ENCODE peak calls at places on chromosomes 13 and 19, in eight cellular contexts. O is activated CD4-positive, alpha-beta T cell treated with anti-CD3 and anti-CD28 coated beads for 48 hours; X is thyroid gland; W is EL; N is activated T-cell treated with anti-CD3 and anti-CD28 coated beads, Interleukin-2, amount 50 U/mL, for 24 hours; J is stimulated activated CD4-positive, alpha-beta T cell treated with anti-CD3 and anti-CD28 coated beads, Interleukin-4, amount 100 ng/mL, for 48 hours; Y is fibroblast of the conjunctiva; D is activated naive CD8-positive, alpha-beta T cell treated with anti-CD3 and anti-CD28 coated beads for 36 hours. E is an unnamed sample.

GRCh38 chr19:9523885-9524474 is 14.5 kb downstream of the ZNF426 start:
- DNase-seq in O (no peak), X (no peak), W (no peak), N (no peak), J (no peak), Y (no peak), D (no peak), E (no peak)

GRCh38 chr19:2039959-2040646 is 10.9 kb downstream of the MKNK2 start:
- DNase-seq in O (no peak), X (peak), W (no peak), N (no peak), J (no peak), Y (no peak), D (no peak), E (no peak)

GRCh38 chr19:55461974-55462628 is 659 bp upstream of the ISOC2 start:
- DNase-seq in O (no peak), X (no peak), W (peak), N (no peak), J (no peak), Y (no peak), D (no peak), E (no peak)

GRCh38 chr19:5308471-5309437 is 31.9 kb downstream of the PTPRS start:
- DNase-seq in O (no peak), X (peak), W (peak), N (no peak), J (no peak), Y (peak), D (no peak), E (peak)

GRCh38 chr19:495440-496332 is 600 bp upstream of the MADCAM1 start:
- DNase-seq in O (peak), X (no peak), W (peak), N (peak), J (peak), Y (no peak), D (peak), E (no peak)

GRCh38 chr19:4652075-4652474 is 12.8 kb downstream of the TNFAIP8L1 start:
- DNase-seq in O (no peak), X (no peak), W (no peak), N (no peak), J (no peak), Y (no peak), D (no peak), E (no peak)

GRCh38 chr13:44263920-44264610 is 109.6 kb upstream of the SERP2 start:
- DNase-seq in O (no peak), X (no peak), W (no peak), N (no peak), J (no peak), Y (no peak), D (no peak), E (no peak)

GRCh38 chr19:51368366-51369282 is at the start of gene CLDND2:
- DNase-seq in O (peak), X (no peak), W (no peak), N (peak), J (no peak), Y (no peak), D (peak), E (peak)

GRCh38 chr13:30301827-30302226 is 5.5 kb downstream of the KATNAL1 start:
- DNase-seq in O (no peak), X (no peak), W (no peak), N (no peak), J (no peak), Y (no peak), D (no peak), E (no peak)

GRCh38 chr19:50547385-50548190 is 20.6 kb downstream of the LRRC4B start:
- DNase-seq in O (no peak), X (no peak), W (no peak), N (no peak), J (no peak), Y (no peak), D (no peak), E (peak)

GRCh38 chr13:48144413-48145035 is 49.6 kb upstream of the MED4 start:
- DNase-seq in O (no peak), X (no peak), W (no peak), N (no peak), J (no peak), Y (no peak), D (no peak), E (no peak)

GRCh38 chr19:46537136-46538097 is 41.8 kb upstream of the PNMA8B start:
- DNase-seq in O (peak), X (peak), W (peak), N (peak), J (peak), Y (no peak), D (peak), E (no peak)

GRCh38 chr13:72062566-72062965 is 195.6 kb upstream of the DACH1 start:
- DNase-seq in O (no peak), X (no peak), W (no peak), N (no peak), J (no peak), Y (no peak), D (no peak), E (no peak)

GRCh38 chr13:72004975-72005374 is 138.0 kb upstream of the DACH1 start:
- DNase-seq in O (no peak), X (no peak), W (no peak), N (no peak), J (no peak), Y (peak), D (no peak), E (no peak)

GRCh38 chr13:98301721-98302120 is 124.7 kb upstream of the RNF113B start:
- DNase-seq in O (no peak), X (no peak), W (no peak), N (no peak), J (no peak), Y (no peak), D (no peak), E (no peak)